ENCODE peak calls at places on chromosomes 5 and 9, in six cellular contexts. One of them, this sample, is unnamed.

GRCh38 chr5:124801551-124801950 is 55.1 kb upstream of the ZNF608 start:
- DNase-seq in HEK293T: no peak
- DNase-seq in hypothalamus: no peak
- DNase-seq in T-helper 2 cell: no peak
- DNase-seq in activated CD4-positive, alpha-beta T cell treated with anti-CD3 and anti-CD28 coated beads for 24 hours: no peak
- DNase-seq in sciatic nerve: no peak
- DNase-seq in this sample: no peak

GRCh38 chr5:123382252-123382651 is 41.0 kb downstream of the CEP120 start:
- DNase-seq in hypothalamus: no peak
- DNase-seq in HEK293T: no peak
- DNase-seq in activated CD4-positive, alpha-beta T cell treated with anti-CD3 and anti-CD28 coated beads for 24 hours: no peak
- DNase-seq in T-helper 2 cell: no peak
- DNase-seq in sciatic nerve: no peak
- DNase-seq in this sample: no peak

GRCh38 chr9:94746541-94747505 is 20.3 kb downstream of the AOPEP start:
- DNase-seq in activated CD4-positive, alpha-beta T cell treated with anti-CD3 and anti-CD28 coated beads for 24 hours: no peak
- DNase-seq in HEK293T: no peak
- DNase-seq in T-helper 2 cell: no peak
- DNase-seq in hypothalamus: no peak
- DNase-seq in sciatic nerve: no peak
- DNase-seq in this sample: no peak

GRCh38 chr9:12717907-12718306 is 24.7 kb downstream of the TYRP1 start:
- DNase-seq in hypothalamus: no peak
- DNase-seq in HEK293T: no peak
- DNase-seq in sciatic nerve: no peak
- DNase-seq in activated CD4-positive, alpha-beta T cell treated with anti-CD3 and anti-CD28 coated beads for 24 hours: no peak
- DNase-seq in T-helper 2 cell: no peak
- DNase-seq in this sample: no peak

GRCh38 chr9:126066131-126066530 is 260.5 kb upstream of the MVB12B start:
- DNase-seq in HEK293T: no peak
- DNase-seq in sciatic nerve: no peak
- DNase-seq in hypothalamus: no peak
- DNase-seq in T-helper 2 cell: no peak
- DNase-seq in activated CD4-positive, alpha-beta T cell treated with anti-CD3 and anti-CD28 coated beads for 24 hours: no peak
- DNase-seq in this sample: no peak

GRCh38 chr9:33153666-33154065 is 13.5 kb downstream of the B4GALT1 start:
- DNase-seq in sciatic nerve: no peak
- DNase-seq in activated CD4-positive, alpha-beta T cell treated with anti-CD3 and anti-CD28 coated beads for 24 hours: no peak
- DNase-seq in HEK293T: no peak
- DNase-seq in hypothalamus: no peak
- DNase-seq in T-helper 2 cell: no peak
- DNase-seq in this sample: no peak

GRCh38 chr5:34703767-34704324 is 47.7 kb downstream of the RAI14 start:
- DNase-seq in sciatic nerve: no peak
- DNase-seq in HEK293T: no peak
- DNase-seq in activated CD4-positive, alpha-beta T cell treated with anti-CD3 and anti-CD28 coated beads for 24 hours: no peak
- DNase-seq in T-helper 2 cell: no peak
- DNase-seq in hypothalamus: no peak
- DNase-seq in this sample: no peak

GRCh38 chr9:92328225-92328624 is 2.5 kb downstream of the CENPP start:
- DNase-seq in HEK293T: peak; percentile 20
- DNase-seq in sciatic nerve: no peak
- DNase-seq in activated CD4-positive, alpha-beta T cell treated with anti-CD3 and anti-CD28 coated beads for 24 hours: no peak
- DNase-seq in T-helper 2 cell: peak; percentile 34
- DNase-seq in hypothalamus: no peak
- DNase-seq in this sample: peak; percentile 40

GRCh38 chr9:75198436-75198835 is 110.1 kb downstream of the OSTF1 start:
- DNase-seq in sciatic nerve: no peak
- DNase-seq in activated CD4-positive, alpha-beta T cell treated with anti-CD3 and anti-CD28 coated beads for 24 hours: no peak
- DNase-seq in T-helper 2 cell: no peak
- DNase-seq in hypothalamus: no peak
- DNase-seq in HEK293T: no peak
- DNase-seq in this sample: no peak

GRCh38 chr5:157471709-157472108 is 11.7 kb downstream of the NIPAL4 start:
- DNase-seq in T-helper 2 cell: peak; percentile 22
- DNase-seq in hypothalamus: no peak
- DNase-seq in sciatic nerve: no peak
- DNase-seq in HEK293T: peak; percentile 54
- DNase-seq in activated CD4-positive, alpha-beta T cell treated with anti-CD3 and anti-CD28 coated beads for 24 hours: no peak
- DNase-seq in this sample: no peak